ENCODE peak calls at places on chromosome 10, in nine cellular contexts. X is AG10803; L is retina; V is AG20443; J is activated T-helper 9 cell treated with anti-CD3 and anti-CD28 coated beads, Interleukin-2, amount 50 U/mL, for 16 hours; Q is fibroblast of pulmonary artery; G is NCI-H1417; T is activated T-cell treated with anti-CD3 and anti-CD28 coated beads for 4 hours; Z is GM04504. M is an unnamed sample.

GRCh38 chr10:102595293-102595692 is 49.0 kb upstream of the TRIM8 start:
- DNase-seq in X (no peak), L (no peak), V (no peak), J (no peak), Q (no peak), G (no peak), T (no peak), Z (no peak), M (no peak)

GRCh38 chr10:113020838-113021237 is 70.8 kb downstream of the TCF7L2 start:
- DNase-seq in X (no peak), L (no peak), V (no peak), J (no peak), Q (peak), G (peak), T (no peak), Z (no peak), M (no peak)

GRCh38 chr10:58435297-58435696 is 50.1 kb downstream of the TFAM start:
- DNase-seq in X (peak), L (no peak), V (peak), J (no peak), Q (peak), G (no peak), T (no peak), Z (peak), M (peak)

GRCh38 chr10:30055094-30055701 is 4.2 kb downstream of the JCAD start:
- DNase-seq in X (peak), L (no peak), V (peak), J (no peak), Q (peak), G (no peak), T (no peak), Z (peak), M (no peak)

GRCh38 chr10:130233426-130233825 is 97.2 kb downstream of the GLRX3 start:
- DNase-seq in X (no peak), L (no peak), V (no peak), J (no peak), Q (no peak), G (no peak), T (no peak), Z (no peak), M (no peak)

GRCh38 chr10:44436240-44436639 is 51.3 kb upstream of the CXCL12 start:
- DNase-seq in X (no peak), L (no peak), V (peak), J (no peak), Q (no peak), G (no peak), T (no peak), Z (no peak), M (no peak)

GRCh38 chr10:8056378-8056777 is 1.9 kb downstream of the GATA3 start:
- DNase-seq in X (no peak), L (peak), V (no peak), J (no peak), Q (no peak), G (no peak), T (no peak), Z (no peak), M (no peak)

GRCh38 chr10:49778197-49778596 is 16.1 kb upstream of the OGDHL start:
- DNase-seq in X (no peak), L (no peak), V (no peak), J (no peak), Q (no peak), G (no peak), T (no peak), Z (no peak), M (no peak)

GRCh38 chr10:77267703-77268630 is 369.6 kb downstream of the KCNMA1 start:
- DNase-seq in X (no peak), L (no peak), V (no peak), J (no peak), Q (no peak), G (peak), T (no peak), Z (no peak), M (no peak)

GRCh38 chr10:75061709-75062108 is 49.7 kb upstream of the SAMD8 start:
- DNase-seq in X (no peak), L (no peak), V (no peak), J (no peak), Q (no peak), G (no peak), T (no peak), Z (no peak), M (no peak)

GRCh38 chr10:86393858-86394472 is 27.4 kb upstream of the GRID1 start:
- DNase-seq in X (no peak), L (no peak), V (peak), J (no peak), Q (no peak), G (no peak), T (no peak), Z (no peak), M (no peak)

GRCh38 chr10:8568401-8568800 is 513.9 kb downstream of the GATA3 start:
- DNase-seq in X (no peak), L (no peak), V (no peak), J (no peak), Q (no peak), G (no peak), T (no peak), Z (no peak), M (no peak)

GRCh38 chr10:35027567-35027966 is 62.6 kb downstream of the CUL2 start:
- DNase-seq in X (peak), L (no peak), V (peak), J (no peak), Q (peak), G (no peak), T (no peak), Z (no peak), M (no peak)

GRCh38 chr10:124992462-124993344 is 50.8 kb downstream of the ZRANB1 start:
- DNase-seq in X (peak), L (peak), V (peak), J (no peak), Q (peak), G (peak), T (no peak), Z (peak), M (peak)

GRCh38 chr10:63267414-63268138 is 134.4 kb downstream of the NRBF2 start:
- DNase-seq in X (peak), L (peak), V (peak), J (no peak), Q (peak), G (no peak), T (no peak), Z (peak), M (no peak)

GRCh38 chr10:71339796-71340589 is 20.9 kb downstream of the SLC29A3 start:
- DNase-seq in X (no peak), L (no peak), V (no peak), J (no peak), Q (no peak), G (no peak), T (no peak), Z (no peak), M (no peak)

GRCh38 chr10:7789390-7789789 is 1.4 kb downstream of the ATP5F1C start:
- DNase-seq in X (peak), L (no peak), V (no peak), J (no peak), Q (peak), G (no peak), T (no peak), Z (no peak), M (no peak)

GRCh38 chr10:26251925-26252324 is 35.4 kb downstream of the GAD2 start:
- DNase-seq in X (no peak), L (no peak), V (no peak), J (no peak), Q (no peak), G (no peak), T (no peak), Z (no peak), M (no peak)

GRCh38 chr10:61271127-61271780 is 181.9 kb downstream of the TMEM26 start:
- DNase-seq in X (peak), L (no peak), V (peak), J (no peak), Q (peak), G (no peak), T (no peak), Z (peak), M (no peak)

GRCh38 chr10:132458595-132459251 is 61.7 kb downstream of the PWWP2B start:
- DNase-seq in X (peak), L (peak), V (peak), J (peak), Q (peak), G (peak), T (peak), Z (no peak), M (peak)

GRCh38 chr10:92290076-92290836 is 622 bp downstream of the CPEB3 start:
- DNase-seq in X (peak), L (no peak), V (peak), J (peak), Q (peak), G (peak), T (peak), Z (peak), M (no peak)

GRCh38 chr10:86673827-86674581 is 5.7 kb downstream of the LDB3 start:
- DNase-seq in X (no peak), L (peak), V (peak), J (no peak), Q (no peak), G (no peak), T (no peak), Z (no peak), M (no peak)

GRCh38 chr10:120077707-120078492 is 185.4 kb downstream of the SEC23IP start:
- DNase-seq in X (no peak), L (peak), V (no peak), J (no peak), Q (no peak), G (no peak), T (no peak), Z (no peak), M (no peak)

GRCh38 chr10:125227546-125227945 is 67.2 kb upstream of the CTBP2 start:
- DNase-seq in X (no peak), L (no peak), V (no peak), J (no peak), Q (no peak), G (no peak), T (no peak), Z (no peak), M (no peak)

GRCh38 chr10:73232887-73233286 is 14.2 kb downstream of the DNAJC9 start:
- DNase-seq in X (no peak), L (no peak), V (no peak), J (no peak), Q (no peak), G (no peak), T (no peak), Z (no peak), M (no peak)

GRCh38 chr10:96789571-96790108 is 42.5 kb upstream of the LCOR start:
- DNase-seq in X (no peak), L (no peak), V (no peak), J (no peak), Q (no peak), G (no peak), T (no peak), Z (no peak), M (no peak)

GRCh38 chr10:22912763-22913389 is 15.0 kb upstream of the ARMC3 start:
- DNase-seq in X (no peak), L (no peak), V (no peak), J (no peak), Q (no peak), G (no peak), T (no peak), Z (no peak), M (no peak)